ENCODE peak calls at places on chromosomes 12 and 14, in five cellular contexts. D, A, I, E and R are unnamed samples.

GRCh38 chr12:133233993-133234564 is 1.6 kb downstream of the ANHX start:
- DNase-seq in D (no peak), A (no peak), I (no peak), E (no peak), R (no peak)

GRCh38 chr12:28787151-28787550 is 361.9 kb upstream of the FAR2 start:
- DNase-seq in D (no peak), A (no peak), I (no peak), E (no peak), R (no peak)

GRCh38 chr12:107459649-107460048 is 225.9 kb upstream of the PWP1 start:
- DNase-seq in D (no peak), A (no peak), I (no peak), E (no peak), R (no peak)

GRCh38 chr12:95248095-95248494 is 30.5 kb downstream of the VEZT start:
- DNase-seq in D (no peak), A (no peak), I (no peak), E (no peak), R (no peak)

GRCh38 chr12:13135336-13136178 is 32.1 kb upstream of the GSG1 start:
- DNase-seq in D (peak; percentile 59), A (no peak), I (peak; percentile 86), E (peak; percentile 66), R (peak; percentile 42)

GRCh38 chr12:24952389-24952788 is 3.5 kb upstream of the BCAT1 start:
- DNase-seq in D (no peak), A (no peak), I (no peak), E (no peak), R (no peak)

GRCh38 chr12:130955238-130955816 is 1.6 kb downstream of the ADGRD1 start:
- DNase-seq in D (no peak), A (no peak), I (no peak), E (peak; percentile 40), R (no peak)

GRCh38 chr12:122130150-122130549 is 43.9 kb downstream of the IL31 start:
- DNase-seq in D (no peak), A (no peak), I (no peak), E (peak; percentile 45), R (no peak)

GRCh38 chr12:64273527-64274403 is 51.7 kb upstream of the KICS2 start:
- DNase-seq in D (peak; percentile 82), A (peak; percentile 8), I (peak; percentile 20), E (no peak), R (no peak)

GRCh38 chr14:64465856-64466554 is 706 bp downstream of the AKAP5 start:
- DNase-seq in D (peak; percentile 90), A (no peak), I (peak; percentile 75), E (no peak), R (peak; percentile 57)

GRCh38 chr12:53096089-53096741 is 1.3 kb upstream of the IGFBP6 start:
- DNase-seq in D (peak; percentile 58), A (peak; percentile 47), I (peak; percentile 85), E (peak; percentile 85), R (no peak)

GRCh38 chr14:104267895-104268294 is 129.5 kb downstream of the KIF26A start:
- DNase-seq in D (peak; percentile 36), A (peak; percentile 41), I (no peak), E (no peak), R (peak; percentile 19)

GRCh38 chr14:63857467-63858030 is 4.7 kb downstream of the SYNE2 start:
- DNase-seq in D (no peak), A (no peak), I (no peak), E (no peak), R (no peak)

GRCh38 chr14:100323942-100324307 is 786 bp downstream of the SLC25A47 start:
- DNase-seq in D (no peak), A (no peak), I (no peak), E (no peak), R (no peak)

GRCh38 chr12:76634074-76634570 is 74.6 kb upstream of the OSBPL8 start:
- DNase-seq in D (peak; percentile 50), A (no peak), I (no peak), E (no peak), R (no peak)

GRCh38 chr12:29743072-29743471 is 40.7 kb downstream of the TMTC1 start:
- DNase-seq in D (no peak), A (no peak), I (no peak), E (no peak), R (no peak)

DNA sequence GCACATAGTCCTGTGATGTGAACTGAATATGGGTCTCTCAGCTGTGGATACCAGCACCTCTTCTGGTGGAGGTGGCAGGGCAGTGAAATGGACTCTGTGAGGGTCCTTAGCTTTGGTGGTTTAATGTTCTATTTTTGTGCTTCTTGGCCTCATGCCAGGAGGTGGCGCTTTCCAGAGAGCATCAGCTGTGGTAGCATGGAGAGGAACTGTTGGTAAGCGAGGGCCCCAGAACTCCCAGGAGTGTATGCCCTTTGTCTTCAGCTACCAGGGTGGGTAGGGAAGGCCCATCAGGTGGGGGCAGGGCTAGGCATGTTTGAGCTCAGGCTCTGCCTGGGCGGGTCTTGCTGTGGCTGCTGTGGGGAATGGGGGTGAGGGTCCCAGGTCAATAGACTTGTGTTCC is 241.7 kb downstream of the AEBP2 start:
- DNase-seq in D (peak; percentile 41), A (no peak), I (no peak), E (no peak), R (no peak)
- TF ChIP-seq CTCF in D (peak; percentile 65), A (no peak), I (no peak), E (no peak), R (no peak)

GRCh38 chr12:128830505-128830893 is 6.7 kb upstream of the SLC15A4 start:
- DNase-seq in D (no peak), A (no peak), I (no peak), E (no peak), R (no peak)

GRCh38 chr12:128827724-128828123 is 4.0 kb upstream of the SLC15A4 start:
- DNase-seq in D (no peak), A (no peak), I (no peak), E (no peak), R (no peak)

GRCh38 chr12:128829870-128830504 is 6.2 kb upstream of the SLC15A4 start:
- DNase-seq in D (no peak), A (peak; percentile 38), I (no peak), E (no peak), R (no peak)

GRCh38 chr12:128833418-128833817 is 9.7 kb upstream of the SLC15A4 start:
- DNase-seq in D (no peak), A (no peak), I (no peak), E (no peak), R (no peak)
- H3K27ac ChIP-seq in D (no peak overlapping the region), A (no peak overlapping the region), I (no peak overlapping the region), E (no peak overlapping the region), R (no peak overlapping the region)

GRCh38 chr12:6072302-6072752 is 52.1 kb downstream of the VWF start:
- DNase-seq in D (no peak), A (no peak), I (peak; percentile 92), E (no peak), R (no peak)
- TF ChIP-seq CTCF in D (peak; percentile 8), A (no peak), I (peak; percentile 56), E (no peak), R (no peak)

GRCh38 chr14:102902086-102902485 is 20.4 kb upstream of the AMN start:
- DNase-seq in D (no peak), A (no peak), I (no peak), E (no peak), R (no peak)
- H3K27ac ChIP-seq in D (no peak overlapping the region), A (no peak overlapping the region), I (peak overlapping the region; percentile 59), E (no peak overlapping the region), R (no peak overlapping the region)

GRCh38 chr12:125533434-125534029 is 468.3 kb downstream of the AACS start:
- DNase-seq in D (peak; percentile 90), A (peak; percentile 25), I (no peak), E (no peak), R (peak; percentile 71)
- TF ChIP-seq CTCF in D (peak; percentile 92), A (peak; percentile 68), I (peak; percentile 43), E (peak; percentile 29), R (peak; percentile 89)

DNA sequence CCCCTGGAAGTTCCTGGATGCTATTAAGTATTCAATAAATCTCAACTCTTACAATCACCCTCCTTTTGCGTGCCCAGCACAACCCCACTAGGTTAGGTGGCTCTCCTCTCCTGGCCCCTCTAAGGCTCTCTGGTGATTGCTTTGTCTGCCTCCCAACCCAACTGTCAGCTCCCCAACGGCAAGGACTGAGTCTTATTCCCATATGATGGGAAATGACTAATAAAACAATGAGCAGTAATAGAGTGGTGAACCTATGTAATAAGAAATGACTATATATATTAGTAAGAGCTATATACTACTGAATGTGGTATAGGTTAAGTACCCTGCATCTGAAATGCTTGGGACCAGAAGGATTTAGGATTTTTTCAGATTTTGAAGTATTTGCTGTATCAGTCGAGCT is 8.1 kb downstream of the APPL2 start:
- DNase-seq in D (no peak), A (no peak), I (no peak), E (no peak), R (no peak)
- H3K27ac ChIP-seq in D (no peak overlapping the region), A (peak overlapping the region; percentile 71), I (no peak overlapping the region), E (no peak overlapping the region), R (no peak overlapping the region)

GRCh38 chr14:32013083-32013482 is 64.0 kb upstream of the ARHGAP5 start:
- DNase-seq in D (peak; percentile 75), A (no peak), I (peak; percentile 11), E (no peak), R (no peak)
- TF ChIP-seq CTCF in D (peak; percentile 59), A (no peak), I (peak; percentile 8), E (no peak), R (no peak)

DNA sequence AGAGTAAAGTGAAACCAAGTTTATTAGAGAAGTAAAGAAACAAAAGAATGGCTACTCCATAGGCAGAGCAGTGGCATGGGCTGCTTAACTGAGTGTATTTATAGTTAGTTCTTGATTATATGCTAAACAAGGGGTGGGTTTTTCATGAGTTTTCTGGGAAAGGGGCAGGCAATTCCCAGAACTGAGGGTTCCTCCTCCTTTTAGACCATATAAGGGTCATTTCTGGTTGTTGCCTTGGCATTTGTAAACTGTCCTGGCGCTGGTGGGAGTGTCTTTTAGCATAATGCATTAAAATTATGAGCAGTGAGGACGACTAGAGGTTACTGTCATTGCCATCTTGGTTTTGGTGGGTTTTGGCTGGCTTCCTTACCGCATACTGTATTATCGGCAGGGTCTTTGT is 40.1 kb downstream of the CCDC60 start:
- DNase-seq in D (no peak), A (no peak), I (no peak), E (no peak), R (no peak)
- H3K27ac ChIP-seq in D (no peak overlapping the region), A (no peak overlapping the region), I (peak overlapping the region; percentile 92), E (no peak overlapping the region), R (no peak overlapping the region)

DNA sequence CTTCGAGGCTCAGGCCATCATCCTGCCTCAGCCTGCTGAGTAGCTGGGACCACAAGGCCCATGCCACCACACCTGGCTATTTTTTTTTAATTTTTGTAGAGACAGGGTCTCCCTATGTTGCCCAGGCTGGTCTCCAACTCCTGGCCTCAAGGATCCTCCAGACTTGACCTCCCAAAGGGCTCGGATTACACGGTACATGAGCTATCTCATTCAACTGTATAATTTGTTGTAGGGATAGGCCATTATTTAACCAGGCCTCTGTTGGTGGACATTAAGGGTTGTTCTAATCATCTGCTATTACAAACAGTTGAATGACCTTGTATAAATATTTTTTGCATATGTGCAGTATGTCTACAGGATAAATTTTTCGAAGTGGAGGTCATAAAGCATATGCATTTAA is 9.0 kb downstream of the KIF5A start:
- DNase-seq in D (no peak), A (no peak), I (no peak), E (no peak), R (no peak)
- TF ChIP-seq CTCF in D (no peak), A (no peak), I (no peak), E (no peak), R (no peak)